ENCODE peak calls at places on chromosomes 1 and 21, in seven cellular contexts. H is psoas muscle; F is MM.1S; J is NT2/D1; I is IMR-90; Z is CD8-positive, alpha-beta memory T cell; K is GM23338. Y is an unnamed sample.

GRCh38 chr21:36330904-36331303 is 10.9 kb downstream of the MORC3 start:
- DNase-seq in H (no peak), F (peak; percentile 78), J (peak; percentile 18), I (peak; percentile 60), Z (peak; percentile 41), K (peak; percentile 62), Y (no peak)

GRCh38 chr1:164061528-164061927 is 497.5 kb upstream of the PBX1 start:
- DNase-seq in H (no peak), F (no peak), J (no peak), I (no peak), Z (no peak), K (no peak), Y (no peak)

GRCh38 chr1:74732960-74733615 is at the start of the genes CRYZ and TYW3:
- DNase-seq in H (peak; percentile 90), F (peak; percentile 91), J (peak; percentile 89), I (peak; percentile 92), Z (peak; percentile 84), K (peak; percentile 92), Y (peak; percentile 35)

GRCh38 chr1:41629571-41629970 is 145.1 kb upstream of the EDN2 start:
- DNase-seq in H (no peak), F (no peak), J (no peak), I (peak; percentile 85), Z (no peak), K (no peak), Y (no peak)

GRCh38 chr1:115165776-115166175 is 76.5 kb upstream of the TSPAN2 start:
- DNase-seq in H (no peak), F (no peak), J (no peak), I (no peak), Z (no peak), K (no peak), Y (no peak)

GRCh38 chr1:245939756-245940345 is 567.2 kb downstream of the SMYD3 start:
- DNase-seq in H (no peak), F (no peak), J (no peak), I (no peak), Z (no peak), K (peak; percentile 22), Y (no peak)

GRCh38 chr1:18256318-18257235 is 149.0 kb downstream of the IGSF21 start:
- DNase-seq in H (peak; percentile 23), F (peak; percentile 36), J (peak; percentile 56), I (no peak), Z (no peak), K (peak; percentile 96), Y (peak; percentile 70)

GRCh38 chr1:43225168-43225567 is 44.6 kb upstream of the TMEM125 start:
- DNase-seq in H (no peak), F (peak; percentile 8), J (no peak), I (no peak), Z (no peak), K (peak; percentile 22), Y (no peak)

GRCh38 chr1:29865051-29865450 is 628.7 kb downstream of the PTPRU start:
- DNase-seq in H (no peak), F (no peak), J (no peak), I (no peak), Z (no peak), K (no peak), Y (no peak)

GRCh38 chr1:14881775-14882672 is 271.5 kb upstream of the TMEM51 start:
- DNase-seq in H (no peak), F (peak; percentile 84), J (no peak), I (peak; percentile 9), Z (no peak), K (no peak), Y (no peak)

GRCh38 chr1:56563045-56563444 is 16.3 kb downstream of the PLPP3 start:
- DNase-seq in H (no peak), F (no peak), J (no peak), I (no peak), Z (no peak), K (no peak), Y (no peak)
- H3K4me1 ChIP-seq in H (peaks cover 45% of the 10 kb centered on the region), F (peaks cover 5% of the 10 kb centered on the region), J (peaks cover 6% of the 10 kb centered on the region), I (peaks cover 7% of the 10 kb centered on the region), Z (no peaks in the 10 kb centered on the region), K (peaks cover 92% of the 10 kb centered on the region), Y (peaks cover 10% of the 10 kb centered on the region)

GRCh38 chr21:34878501-34878900 is 170.6 kb downstream of the RUNX1 start:
- DNase-seq in H (no peak), F (no peak), J (no peak), I (no peak), Z (no peak), K (no peak), Y (no peak)
- H3K4me1 ChIP-seq in H (peaks cover 1% of the 10 kb centered on the region), F (peaks cover 22% of the 10 kb centered on the region), J (no peaks in the 10 kb centered on the region), I (peaks cover 26% of the 10 kb centered on the region), Z (peaks cover 25% of the 10 kb centered on the region), K (no peaks in the 10 kb centered on the region), Y (no peaks in the 10 kb centered on the region)

GRCh38 chr1:113861641-113862040 is 9.9 kb downstream of the PTPN22 start:
- DNase-seq in H (no peak), F (no peak), J (no peak), I (no peak), Z (no peak), K (no peak), Y (no peak)
- H3K4me1 ChIP-seq in H (no peaks in the 10 kb centered on the region), F (peaks cover 14% of the 10 kb centered on the region), J (no peaks in the 10 kb centered on the region), I (peaks cover 10% of the 10 kb centered on the region), Z (peaks cover 24% of the 10 kb centered on the region), K (no peaks in the 10 kb centered on the region), Y (no peaks in the 10 kb centered on the region)

GRCh38 chr21:26162081-26162480 is 8.5 kb downstream of the APP start:
- DNase-seq in H (no peak), F (no peak), J (no peak), I (no peak), Z (no peak), K (no peak), Y (no peak)
- H3K4me1 ChIP-seq in H (no peaks in the 10 kb centered on the region), F (no peaks in the 10 kb centered on the region), J (peaks cover 2% of the 10 kb centered on the region), I (peaks cover 11% of the 10 kb centered on the region), Z (peaks cover 8% of the 10 kb centered on the region), K (peaks cover 78% of the 10 kb centered on the region), Y (peaks cover 1% of the 10 kb centered on the region)

DNA sequence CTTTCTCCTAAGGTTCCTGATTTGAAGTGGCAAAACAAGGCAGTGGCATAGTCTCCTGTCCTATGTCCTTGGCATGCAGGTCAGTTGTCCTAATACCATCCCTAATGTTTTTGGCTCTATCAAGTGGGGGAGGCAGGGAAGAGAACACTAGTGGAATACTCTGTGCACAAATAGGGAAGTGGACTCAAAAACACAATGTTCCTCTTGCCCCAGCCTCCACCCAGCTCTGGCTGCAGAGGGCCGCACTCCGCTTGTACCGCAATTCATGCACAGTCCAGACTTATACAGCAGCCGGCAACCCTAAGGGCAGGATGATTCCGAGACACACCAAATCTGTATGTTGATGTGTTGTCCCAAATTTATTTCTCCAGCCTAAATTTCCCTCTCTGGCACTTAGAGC is 14.5 kb downstream of the PLEKHO1 start:
- DNase-seq in H (peak; percentile 32), F (no peak), J (no peak), I (no peak), Z (no peak), K (no peak), Y (no peak)
- H3K4me1 ChIP-seq in H (peaks cover 21% of the 10 kb centered on the region), F (peaks cover 60% of the 10 kb centered on the region), J (peaks cover 13% of the 10 kb centered on the region), I (peaks cover 39% of the 10 kb centered on the region), Z (peaks cover 42% of the 10 kb centered on the region), K (peaks cover 26% of the 10 kb centered on the region), Y (peaks cover 13% of the 10 kb centered on the region)

GRCh38 chr1:165841582-165842362 is 14.4 kb downstream of the UCK2 start:
- DNase-seq in H (no peak), F (no peak), J (no peak), I (peak; percentile 75), Z (no peak), K (no peak), Y (no peak)
- H3K4me1 ChIP-seq in H (peaks cover 59% of the 10 kb centered on the region), F (peaks cover 52% of the 10 kb centered on the region), J (peaks cover 4% of the 10 kb centered on the region), I (peaks cover 26% of the 10 kb centered on the region), Z (peaks cover 13% of the 10 kb centered on the region), K (peaks cover 79% of the 10 kb centered on the region), Y (peaks cover 7% of the 10 kb centered on the region)

GRCh38 chr1:64948216-64948615 is 18.1 kb downstream of the JAK1 start:
- DNase-seq in H (no peak), F (no peak), J (no peak), I (no peak), Z (no peak), K (no peak), Y (no peak)
- H3K4me1 ChIP-seq in H (peaks cover 83% of the 10 kb centered on the region), F (peaks cover 44% of the 10 kb centered on the region), J (no peaks in the 10 kb centered on the region), I (peaks cover 2% of the 10 kb centered on the region), Z (peaks cover 73% of the 10 kb centered on the region), K (peaks cover 11% of the 10 kb centered on the region), Y (no peaks in the 10 kb centered on the region)

GRCh38 chr1:23330846-23331245 is 13.2 kb downstream of the HNRNPR start:
- DNase-seq in H (no peak), F (no peak), J (no peak), I (no peak), Z (no peak), K (no peak), Y (no peak)

DNA sequence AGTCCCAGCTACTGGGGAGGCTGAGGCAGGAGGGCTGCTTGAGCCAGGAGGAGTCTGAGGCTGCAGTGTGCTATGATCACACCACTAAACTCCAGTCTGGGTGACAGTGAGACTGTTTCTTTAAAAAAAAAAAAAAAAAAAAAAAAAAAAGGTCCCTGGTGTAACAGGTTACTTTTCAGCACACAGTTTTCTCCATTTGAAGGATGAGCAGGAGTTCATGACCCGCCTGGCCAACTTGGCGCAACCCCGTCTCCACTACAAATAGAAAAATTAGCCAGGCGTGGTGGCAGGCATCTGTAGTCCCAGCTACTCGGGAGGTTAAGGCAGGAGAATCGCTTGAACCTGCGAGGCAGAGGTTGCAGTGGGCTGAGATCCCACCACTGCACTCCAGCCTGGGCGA is 12.4 kb downstream of the HNRNPR start:
- DNase-seq in H (no peak), F (no peak), J (no peak), I (no peak), Z (no peak), K (no peak), Y (no peak)
- H3K4me1 ChIP-seq in H (no peaks in the 10 kb centered on the region), F (no peaks in the 10 kb centered on the region), J (no peaks in the 10 kb centered on the region), I (peaks cover 2% of the 10 kb centered on the region), Z (no peaks in the 10 kb centered on the region), K (no peaks in the 10 kb centered on the region), Y (no peaks in the 10 kb centered on the region)

DNA sequence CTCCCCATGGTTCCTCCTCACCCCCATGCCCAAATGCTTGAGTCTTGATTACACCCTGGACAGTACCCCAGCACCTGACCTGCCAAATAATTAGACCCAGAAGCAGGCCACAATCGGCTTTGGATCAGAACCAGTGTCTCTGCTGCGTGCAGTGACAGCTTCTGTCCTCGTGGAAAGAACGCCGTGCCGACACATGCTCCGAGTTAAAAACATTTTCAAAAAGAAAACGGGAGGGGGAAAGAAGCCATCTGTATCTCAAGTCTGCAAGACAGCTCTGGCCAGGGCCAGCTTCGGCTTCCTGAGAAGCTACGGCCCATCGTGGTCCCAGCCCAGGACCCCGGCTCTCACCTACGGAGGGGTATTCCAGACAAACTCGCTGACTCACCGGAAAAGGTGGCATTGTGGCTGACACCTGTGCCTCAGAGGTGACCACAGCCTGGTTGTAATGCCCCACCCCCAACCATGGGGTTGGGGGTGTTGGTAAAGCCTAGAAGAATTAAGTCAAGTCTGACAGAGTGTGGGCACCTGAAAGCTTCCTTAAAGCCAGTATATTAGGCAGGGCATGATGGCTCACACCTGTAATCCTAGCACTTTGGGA is 25.8 kb downstream of the SSBP3 start:
- DNase-seq in H (no peak), F (no peak), J (no peak), I (no peak), Z (peak; percentile 43), K (no peak), Y (no peak)
- H3K4me1 ChIP-seq in H (peaks cover 81% of the 10 kb centered on the region), F (peaks cover 29% of the 10 kb centered on the region), J (peaks cover 35% of the 10 kb centered on the region), I (peaks cover 24% of the 10 kb centered on the region), Z (peaks cover 53% of the 10 kb centered on the region), K (peaks cover 66% of the 10 kb centered on the region), Y (peaks cover 32% of the 10 kb centered on the region)

GRCh38 chr1:999797-1000356 is at the start of gene HES4:
- DNase-seq in H (peak; percentile 90), F (no peak), J (peak; percentile 75), I (peak; percentile 90), Z (peak; percentile 40), K (peak; percentile 98), Y (no peak)
- H3K4me1 ChIP-seq in H (peaks cover 2% of the 10 kb centered on the region), F (no peaks in the 10 kb centered on the region), J (peaks cover 27% of the 10 kb centered on the region), I (peaks cover 4% of the 10 kb centered on the region), Z (peaks cover 20% of the 10 kb centered on the region), K (peaks cover 10% of the 10 kb centered on the region), Y (peaks cover 7% of the 10 kb centered on the region)

Y was measured in iPS DF 6.9.